ENCODE peak calls at places on chromosomes 2 and 18, in seven cellular contexts. V is ovary, S is K562, G is IMR-90, L is spleen, D is esophagus squamous epithelium, Q is Peyer's patch. R is an unnamed sample. For H3K4me1, the result is how much of the 10 kb centered on the place peaks cover.

GRCh38 chr18:2900742-2901404 is 54.1 kb downstream of the EMILIN2 start:
- DNase-seq in V (peak), S (no peak), G (no peak), L (no peak), D (no peak), Q (no peak), R (no peak)

GRCh38 chr18:38362286-38362792 is 796.7 kb upstream of the CELF4 start:
- DNase-seq in V (no peak), S (no peak), G (no peak), L (no peak), D (no peak), Q (no peak), R (no peak)

GRCh38 chr2:101038455-101039255 is 36.6 kb downstream of the RPL31 start:
- DNase-seq in V (no peak), S (peak), G (no peak), L (no peak), D (no peak), Q (no peak), R (no peak)

GRCh38 chr2:148209598-148209997 is 188.7 kb downstream of the MBD5 start:
- DNase-seq in V (no peak), S (peak), G (no peak), L (no peak), D (no peak), Q (no peak), R (no peak)

GRCh38 chr2:66702251-66702745 is 267.4 kb downstream of the MEIS1 start:
- DNase-seq in V (no peak), S (no peak), G (no peak), L (no peak), D (no peak), Q (no peak), R (no peak)

GRCh38 chr18:45291616-45292612 is 323.4 kb upstream of the SLC14A2 start:
- DNase-seq in V (no peak), S (no peak), G (no peak), L (no peak), D (no peak), Q (no peak), R (no peak)

GRCh38 chr18:23134780-23135678 is at the start of gene CABLES1:
- DNase-seq in V (peak), S (peak), G (peak), L (peak), D (no peak), Q (peak), R (peak)

GRCh38 chr2:119691189-119691588 is 12.2 kb downstream of the TMEM177 start:
- DNase-seq in V (no peak), S (no peak), G (no peak), L (no peak), D (no peak), Q (no peak), R (no peak)

GRCh38 chr2:25056391-25056821 is 14.5 kb downstream of the EFR3B start:
- DNase-seq in V (no peak), S (no peak), G (no peak), L (peak), D (no peak), Q (no peak), R (no peak)

GRCh38 chr2:24683408-24683807 is 109.8 kb downstream of the PTRHD1 start:
- DNase-seq in V (no peak), S (no peak), G (no peak), L (no peak), D (no peak), Q (no peak), R (no peak)

GRCh38 chr2:230627806-230628724 is 84.6 kb upstream of the CAB39 start:
- DNase-seq in V (peak), S (no peak), G (peak), L (peak), D (no peak), Q (no peak), R (no peak)

GRCh38 chr2:220779918-220780317 is 792.2 kb downstream of the EPHA4 start:
- DNase-seq in V (no peak), S (no peak), G (peak), L (no peak), D (no peak), Q (no peak), R (no peak)

GRCh38 chr2:68916226-68916625 is 36.5 kb downstream of the GKN2 start:
- DNase-seq in V (no peak), S (no peak), G (no peak), L (no peak), D (no peak), Q (no peak), R (no peak)

GRCh38 chr2:144460981-144461766 is 58.7 kb downstream of the ZEB2 start:
- DNase-seq in V (no peak), S (no peak), G (peak), L (no peak), D (no peak), Q (no peak), R (no peak)

GRCh38 chr2:238147791-238148190 is 9.3 kb downstream of the KLHL30 start:
- DNase-seq in V (no peak), S (no peak), G (no peak), L (no peak), D (no peak), Q (no peak), R (no peak)
- H3K4me1 ChIP-seq in V (under half), S (under half), G (under half), L (under half), D (under half), Q (under half), R (under half)

DNA sequence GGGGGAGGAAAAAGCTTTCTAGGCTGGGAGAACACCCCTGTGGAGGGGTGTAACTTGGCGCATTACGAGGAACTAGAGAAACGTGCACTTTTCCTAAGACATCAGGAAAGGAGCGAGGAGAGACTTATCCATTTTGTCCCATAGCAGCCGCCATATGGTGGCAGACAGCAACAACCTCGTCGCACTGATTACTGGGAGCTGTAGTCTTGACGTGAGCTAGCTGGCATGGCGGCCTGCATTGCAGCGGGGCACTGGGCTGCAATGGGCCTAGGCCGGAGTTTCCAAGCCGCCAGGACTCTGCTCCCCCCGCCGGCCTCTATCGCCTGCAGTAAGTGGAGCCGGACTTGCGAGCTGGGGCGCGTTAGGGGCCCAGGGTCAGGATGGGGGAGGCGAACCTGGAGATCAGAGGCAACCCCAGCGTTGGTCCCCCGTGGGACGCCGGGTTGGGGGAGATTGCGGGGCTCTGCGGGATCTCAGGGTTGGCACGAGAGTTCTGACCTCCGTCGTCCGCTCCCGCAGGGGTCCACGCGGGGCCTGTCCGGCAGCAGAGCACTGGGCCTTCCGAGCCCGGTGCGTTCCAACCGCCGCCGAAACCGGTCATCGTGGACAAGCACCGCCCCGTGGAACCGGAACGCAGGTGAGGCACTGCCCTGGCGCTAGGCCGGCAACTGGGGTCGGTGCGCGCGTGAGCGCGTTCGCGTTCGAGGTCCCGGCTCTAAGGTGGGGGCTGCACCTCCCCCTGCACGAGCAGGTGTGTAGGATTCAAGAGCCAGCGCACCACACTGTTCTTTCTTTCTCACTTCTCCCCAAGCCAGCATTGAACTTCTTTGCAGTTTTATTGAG is at the start of gene MRPL19:
- DNase-seq in V (peak), S (peak), G (peak), L (peak), D (peak), Q (peak), R (peak)
- TF ChIP-seq POLR2A in V (peak), S (peak), G (peak), L (no peak), D (no peak), Q (no peak), R (no peak)

GRCh38 chr2:233422649-233423435 is 68.5 kb downstream of the DGKD start:
- DNase-seq in V (no peak), S (no peak), G (no peak), L (no peak), D (no peak), Q (peak), R (no peak)

GRCh38 chr2:233423436-233423860 is 69.2 kb downstream of the DGKD start:
- DNase-seq in V (no peak), S (no peak), G (no peak), L (no peak), D (no peak), Q (peak), R (no peak)

GRCh38 chr2:233422050-233422639 is 67.9 kb downstream of the DGKD start:
- DNase-seq in V (no peak), S (no peak), G (no peak), L (peak), D (no peak), Q (peak), R (no peak)

GRCh38 chr2:233419626-233420431 is 65.5 kb downstream of the DGKD start:
- DNase-seq in V (no peak), S (no peak), G (peak), L (peak), D (no peak), Q (peak), R (no peak)

DNA sequence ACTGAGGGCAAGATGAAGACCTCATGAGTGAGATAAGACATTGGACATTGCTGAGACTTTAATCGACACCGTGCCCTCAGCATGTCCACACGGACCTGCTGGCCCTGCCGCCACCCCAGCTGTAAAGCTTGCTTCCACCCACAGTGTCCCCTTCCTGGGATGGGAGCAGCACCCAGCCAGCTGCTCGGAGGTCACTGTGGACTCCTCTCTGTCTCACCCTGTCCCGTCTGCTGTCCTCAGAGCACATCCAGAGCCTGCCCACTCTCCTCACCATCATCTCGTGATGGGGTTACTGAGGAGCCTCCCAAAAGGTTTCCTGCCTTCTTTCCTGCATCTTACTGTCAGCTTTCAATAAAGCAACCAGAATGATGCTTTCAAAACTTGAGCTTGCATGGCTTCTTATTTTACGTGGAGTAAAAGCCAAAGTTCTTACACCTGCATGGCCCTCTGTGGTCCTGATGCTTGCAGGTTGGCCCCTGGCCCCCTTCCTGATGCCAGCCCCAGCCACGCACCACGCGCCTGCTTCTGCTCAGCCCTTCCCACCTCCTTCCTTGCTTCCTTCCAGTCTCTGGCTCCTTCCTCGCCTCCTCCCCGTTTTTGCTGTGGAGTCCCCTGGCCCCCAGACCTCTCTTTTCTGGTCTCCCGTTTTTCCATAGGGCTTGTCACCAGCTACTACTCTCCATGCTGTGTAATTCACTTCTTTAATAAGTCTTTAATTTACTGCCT is 67.0 kb downstream of the DGKD start:
- DNase-seq in V (no peak), S (no peak), G (no peak), L (no peak), D (no peak), Q (peak), R (no peak)
- H3K4me1 ChIP-seq in V (under half), S (under half), G (under half), L (half or more), D (under half), Q (under half), R (under half)

DNA sequence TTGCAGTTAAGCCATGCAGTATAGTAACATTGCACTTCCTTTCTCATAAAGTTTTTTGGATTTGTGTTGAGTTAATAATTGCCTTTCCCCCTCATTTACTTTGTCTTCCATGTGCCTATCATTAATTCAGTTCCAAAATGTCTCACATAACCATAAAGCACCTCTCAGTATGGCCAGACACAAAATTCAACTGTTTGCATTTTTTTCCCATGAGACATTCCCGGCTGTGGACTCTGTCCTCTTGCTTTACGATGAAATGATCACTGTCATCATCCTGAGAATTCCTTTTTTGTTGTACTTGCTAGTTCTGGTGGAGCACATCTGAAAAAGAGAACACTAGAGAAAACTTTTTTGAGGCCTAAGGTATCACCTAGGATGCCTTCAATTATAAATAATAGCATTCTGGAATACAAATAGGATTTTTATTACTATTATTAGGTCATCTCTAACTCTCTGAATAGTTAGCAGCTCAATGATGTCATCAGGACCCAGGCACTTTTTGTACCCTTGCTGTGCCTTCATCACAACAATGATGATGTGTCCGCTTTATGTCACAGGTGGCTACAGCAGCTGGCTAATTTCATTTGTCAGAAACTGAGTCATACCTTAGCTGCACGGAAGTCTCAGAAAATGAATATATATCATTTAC is 8.5 kb upstream of the ATP8B1 start:
- DNase-seq in V (no peak), S (no peak), G (peak), L (no peak), D (no peak), Q (no peak), R (no peak)
- TF ChIP-seq POLR2A in V (no peak), S (no peak), G (no peak), L (no peak), D (no peak), Q (no peak), R (no peak)

GRCh38 chr2:54574860-54575247 is 118.7 kb downstream of the SPTBN1 start:
- DNase-seq in V (no peak), S (no peak), G (no peak), L (no peak), D (no peak), Q (no peak), R (no peak)
- H3K4me1 ChIP-seq in V (under half), S (half or more), G (under half), L (half or more), D (half or more), Q (under half), R (under half)